ENCODE peak calls at places on chromosomes 7 and 10, in ten cellular contexts. One of them, this sample, is unnamed.

GRCh38 chr7:93719546-93719945 is 145.0 kb upstream of the CALCR start:
- DNase-seq in stimulated activated effector memory CD8-positive, alpha-beta T cell treated with anti-CD3 and anti-CD28 coated beads, Interleukin-12 subunit alpha, Interleukin-12 subunit beta, amount 100 ng/mL, for 72 hours: no peak
- DNase-seq in SHP77 treated with DMSO at 0.1 percent for 48 hours: no peak
- DNase-seq in Daoy: peak
- DNase-seq in caudate nucleus: no peak
- DNase-seq in cardiac muscle cell: peak
- DNase-seq in endothelial cell: no peak
- DNase-seq in AG04450: no peak
- DNase-seq in NCI-H2081 treated with DMSO at 0.1 percent for 48 hours: no peak
- DNase-seq in left cardiac atrium: no peak
- DNase-seq in this sample: no peak

GRCh38 chr10:4686644-4686996 is 139.4 kb upstream of the AKR1E2 start:
- DNase-seq in NCI-H2081 treated with DMSO at 0.1 percent for 48 hours: no peak
- DNase-seq in AG04450: no peak
- DNase-seq in stimulated activated effector memory CD8-positive, alpha-beta T cell treated with anti-CD3 and anti-CD28 coated beads, Interleukin-12 subunit alpha, Interleukin-12 subunit beta, amount 100 ng/mL, for 72 hours: no peak
- DNase-seq in left cardiac atrium: no peak
- DNase-seq in Daoy: peak
- DNase-seq in endothelial cell: no peak
- DNase-seq in cardiac muscle cell: peak
- DNase-seq in SHP77 treated with DMSO at 0.1 percent for 48 hours: no peak
- DNase-seq in caudate nucleus: no peak
- DNase-seq in this sample: no peak

GRCh38 chr10:33743429-33743857 is 409.0 kb upstream of the NRP1 start:
- DNase-seq in left cardiac atrium: no peak
- DNase-seq in endothelial cell: no peak
- DNase-seq in NCI-H2081 treated with DMSO at 0.1 percent for 48 hours: no peak
- DNase-seq in AG04450: no peak
- DNase-seq in caudate nucleus: no peak
- DNase-seq in Daoy: no peak
- DNase-seq in stimulated activated effector memory CD8-positive, alpha-beta T cell treated with anti-CD3 and anti-CD28 coated beads, Interleukin-12 subunit alpha, Interleukin-12 subunit beta, amount 100 ng/mL, for 72 hours: no peak
- DNase-seq in SHP77 treated with DMSO at 0.1 percent for 48 hours: no peak
- DNase-seq in cardiac muscle cell: no peak
- DNase-seq in this sample: no peak

GRCh38 chr10:114876602-114877300 is 55.2 kb downstream of the FHIP2A start:
- DNase-seq in NCI-H2081 treated with DMSO at 0.1 percent for 48 hours: no peak
- DNase-seq in endothelial cell: peak
- DNase-seq in left cardiac atrium: peak
- DNase-seq in SHP77 treated with DMSO at 0.1 percent for 48 hours: peak
- DNase-seq in stimulated activated effector memory CD8-positive, alpha-beta T cell treated with anti-CD3 and anti-CD28 coated beads, Interleukin-12 subunit alpha, Interleukin-12 subunit beta, amount 100 ng/mL, for 72 hours: peak
- DNase-seq in AG04450: no peak
- DNase-seq in cardiac muscle cell: peak
- DNase-seq in caudate nucleus: peak
- DNase-seq in Daoy: peak
- DNase-seq in this sample: peak

GRCh38 chr7:147997636-147998035 is 592.9 kb upstream of the C7orf33 start:
- DNase-seq in cardiac muscle cell: no peak
- DNase-seq in caudate nucleus: no peak
- DNase-seq in left cardiac atrium: no peak
- DNase-seq in NCI-H2081 treated with DMSO at 0.1 percent for 48 hours: no peak
- DNase-seq in endothelial cell: no peak
- DNase-seq in Daoy: no peak
- DNase-seq in SHP77 treated with DMSO at 0.1 percent for 48 hours: no peak
- DNase-seq in stimulated activated effector memory CD8-positive, alpha-beta T cell treated with anti-CD3 and anti-CD28 coated beads, Interleukin-12 subunit alpha, Interleukin-12 subunit beta, amount 100 ng/mL, for 72 hours: no peak
- DNase-seq in AG04450: no peak
- DNase-seq in this sample: no peak

GRCh38 chr7:116672596-116673503 is 854 bp downstream of the MET start:
- DNase-seq in NCI-H2081 treated with DMSO at 0.1 percent for 48 hours: no peak
- DNase-seq in endothelial cell: no peak
- DNase-seq in AG04450: no peak
- DNase-seq in cardiac muscle cell: peak
- DNase-seq in stimulated activated effector memory CD8-positive, alpha-beta T cell treated with anti-CD3 and anti-CD28 coated beads, Interleukin-12 subunit alpha, Interleukin-12 subunit beta, amount 100 ng/mL, for 72 hours: no peak
- DNase-seq in SHP77 treated with DMSO at 0.1 percent for 48 hours: no peak
- DNase-seq in caudate nucleus: no peak
- DNase-seq in left cardiac atrium: peak
- DNase-seq in Daoy: peak
- DNase-seq in this sample: peak

GRCh38 chr7:106381252-106381651 is 96.5 kb upstream of the NAMPT start:
- DNase-seq in left cardiac atrium: no peak
- DNase-seq in cardiac muscle cell: no peak
- DNase-seq in Daoy: no peak
- DNase-seq in caudate nucleus: no peak
- DNase-seq in NCI-H2081 treated with DMSO at 0.1 percent for 48 hours: no peak
- DNase-seq in AG04450: no peak
- DNase-seq in stimulated activated effector memory CD8-positive, alpha-beta T cell treated with anti-CD3 and anti-CD28 coated beads, Interleukin-12 subunit alpha, Interleukin-12 subunit beta, amount 100 ng/mL, for 72 hours: no peak
- DNase-seq in SHP77 treated with DMSO at 0.1 percent for 48 hours: no peak
- DNase-seq in endothelial cell: no peak
- DNase-seq in this sample: no peak

GRCh38 chr10:110209399-110209925 is 2.1 kb downstream of the MXI1 start:
- DNase-seq in AG04450: peak
- DNase-seq in SHP77 treated with DMSO at 0.1 percent for 48 hours: no peak
- DNase-seq in left cardiac atrium: peak
- DNase-seq in caudate nucleus: peak
- DNase-seq in Daoy: peak
- DNase-seq in NCI-H2081 treated with DMSO at 0.1 percent for 48 hours: no peak
- DNase-seq in stimulated activated effector memory CD8-positive, alpha-beta T cell treated with anti-CD3 and anti-CD28 coated beads, Interleukin-12 subunit alpha, Interleukin-12 subunit beta, amount 100 ng/mL, for 72 hours: no peak
- DNase-seq in endothelial cell: peak
- DNase-seq in cardiac muscle cell: peak
- DNase-seq in this sample: peak

GRCh38 chr7:106563466-106564150 is 97.3 kb downstream of the CCDC71L start:
- DNase-seq in left cardiac atrium: peak
- DNase-seq in SHP77 treated with DMSO at 0.1 percent for 48 hours: no peak
- DNase-seq in stimulated activated effector memory CD8-positive, alpha-beta T cell treated with anti-CD3 and anti-CD28 coated beads, Interleukin-12 subunit alpha, Interleukin-12 subunit beta, amount 100 ng/mL, for 72 hours: no peak
- DNase-seq in AG04450: no peak
- DNase-seq in endothelial cell: no peak
- DNase-seq in Daoy: no peak
- DNase-seq in caudate nucleus: no peak
- DNase-seq in NCI-H2081 treated with DMSO at 0.1 percent for 48 hours: no peak
- DNase-seq in cardiac muscle cell: peak
- DNase-seq in this sample: no peak

GRCh38 chr10:78830062-78830974 is 238.4 kb upstream of the ZMIZ1 start:
- DNase-seq in stimulated activated effector memory CD8-positive, alpha-beta T cell treated with anti-CD3 and anti-CD28 coated beads, Interleukin-12 subunit alpha, Interleukin-12 subunit beta, amount 100 ng/mL, for 72 hours: no peak
- DNase-seq in NCI-H2081 treated with DMSO at 0.1 percent for 48 hours: no peak
- DNase-seq in SHP77 treated with DMSO at 0.1 percent for 48 hours: no peak
- DNase-seq in caudate nucleus: no peak
- DNase-seq in left cardiac atrium: no peak
- DNase-seq in AG04450: peak
- DNase-seq in cardiac muscle cell: peak
- DNase-seq in Daoy: peak
- DNase-seq in endothelial cell: no peak
- DNase-seq in this sample: no peak

GRCh38 chr7:80318081-80318480 is 183.4 kb downstream of the GNAI1 start:
- DNase-seq in caudate nucleus: no peak
- DNase-seq in AG04450: no peak
- DNase-seq in Daoy: no peak
- DNase-seq in stimulated activated effector memory CD8-positive, alpha-beta T cell treated with anti-CD3 and anti-CD28 coated beads, Interleukin-12 subunit alpha, Interleukin-12 subunit beta, amount 100 ng/mL, for 72 hours: no peak
- DNase-seq in left cardiac atrium: no peak
- DNase-seq in SHP77 treated with DMSO at 0.1 percent for 48 hours: no peak
- DNase-seq in cardiac muscle cell: no peak
- DNase-seq in endothelial cell: no peak
- DNase-seq in NCI-H2081 treated with DMSO at 0.1 percent for 48 hours: no peak
- DNase-seq in this sample: no peak

GRCh38 chr7:50595538-50596102 is 30.4 kb upstream of the DDC start:
- DNase-seq in caudate nucleus: peak
- DNase-seq in cardiac muscle cell: peak
- DNase-seq in Daoy: peak
- DNase-seq in left cardiac atrium: peak
- DNase-seq in AG04450: peak
- DNase-seq in stimulated activated effector memory CD8-positive, alpha-beta T cell treated with anti-CD3 and anti-CD28 coated beads, Interleukin-12 subunit alpha, Interleukin-12 subunit beta, amount 100 ng/mL, for 72 hours: no peak
- DNase-seq in SHP77 treated with DMSO at 0.1 percent for 48 hours: peak
- DNase-seq in NCI-H2081 treated with DMSO at 0.1 percent for 48 hours: no peak
- DNase-seq in endothelial cell: peak
- DNase-seq in this sample: no peak

GRCh38 chr7:151129882-151130591 is 37.5 kb downstream of the GBX1 start:
- DNase-seq in AG04450: no peak
- DNase-seq in Daoy: no peak
- DNase-seq in SHP77 treated with DMSO at 0.1 percent for 48 hours: no peak
- DNase-seq in NCI-H2081 treated with DMSO at 0.1 percent for 48 hours: no peak
- DNase-seq in cardiac muscle cell: no peak
- DNase-seq in endothelial cell: no peak
- DNase-seq in stimulated activated effector memory CD8-positive, alpha-beta T cell treated with anti-CD3 and anti-CD28 coated beads, Interleukin-12 subunit alpha, Interleukin-12 subunit beta, amount 100 ng/mL, for 72 hours: no peak
- DNase-seq in caudate nucleus: no peak
- DNase-seq in left cardiac atrium: no peak
- DNase-seq in this sample: no peak

GRCh38 chr10:32298066-32298812 is 48.7 kb downstream of the EPC1 start:
- DNase-seq in left cardiac atrium: no peak
- DNase-seq in Daoy: no peak
- DNase-seq in NCI-H2081 treated with DMSO at 0.1 percent for 48 hours: no peak
- DNase-seq in endothelial cell: no peak
- DNase-seq in AG04450: peak
- DNase-seq in stimulated activated effector memory CD8-positive, alpha-beta T cell treated with anti-CD3 and anti-CD28 coated beads, Interleukin-12 subunit alpha, Interleukin-12 subunit beta, amount 100 ng/mL, for 72 hours: no peak
- DNase-seq in SHP77 treated with DMSO at 0.1 percent for 48 hours: no peak
- DNase-seq in caudate nucleus: no peak
- DNase-seq in cardiac muscle cell: peak
- DNase-seq in this sample: no peak

GRCh38 chr7:5595545-5596045 is 172.0 kb upstream of the TNRC18 start:
- DNase-seq in cardiac muscle cell: no peak
- DNase-seq in NCI-H2081 treated with DMSO at 0.1 percent for 48 hours: no peak
- DNase-seq in AG04450: no peak
- DNase-seq in stimulated activated effector memory CD8-positive, alpha-beta T cell treated with anti-CD3 and anti-CD28 coated beads, Interleukin-12 subunit alpha, Interleukin-12 subunit beta, amount 100 ng/mL, for 72 hours: no peak
- DNase-seq in Daoy: peak
- DNase-seq in SHP77 treated with DMSO at 0.1 percent for 48 hours: no peak
- DNase-seq in left cardiac atrium: no peak
- DNase-seq in caudate nucleus: peak
- DNase-seq in endothelial cell: no peak
- DNase-seq in this sample: no peak

GRCh38 chr10:44990965-44991364 is 9.8 kb upstream of the ZNF22 start:
- DNase-seq in caudate nucleus: no peak
- DNase-seq in cardiac muscle cell: no peak
- DNase-seq in NCI-H2081 treated with DMSO at 0.1 percent for 48 hours: no peak
- DNase-seq in stimulated activated effector memory CD8-positive, alpha-beta T cell treated with anti-CD3 and anti-CD28 coated beads, Interleukin-12 subunit alpha, Interleukin-12 subunit beta, amount 100 ng/mL, for 72 hours: no peak
- DNase-seq in Daoy: no peak
- DNase-seq in AG04450: no peak
- DNase-seq in SHP77 treated with DMSO at 0.1 percent for 48 hours: no peak
- DNase-seq in left cardiac atrium: no peak
- DNase-seq in endothelial cell: no peak
- DNase-seq in this sample: no peak

GRCh38 chr10:43262043-43262901 is 4.6 kb downstream of the RASGEF1A start:
- DNase-seq in NCI-H2081 treated with DMSO at 0.1 percent for 48 hours: no peak
- DNase-seq in cardiac muscle cell: no peak
- DNase-seq in SHP77 treated with DMSO at 0.1 percent for 48 hours: no peak
- DNase-seq in AG04450: no peak
- DNase-seq in endothelial cell: no peak
- DNase-seq in caudate nucleus: peak
- DNase-seq in stimulated activated effector memory CD8-positive, alpha-beta T cell treated with anti-CD3 and anti-CD28 coated beads, Interleukin-12 subunit alpha, Interleukin-12 subunit beta, amount 100 ng/mL, for 72 hours: no peak
- DNase-seq in Daoy: no peak
- DNase-seq in left cardiac atrium: no peak
- DNase-seq in this sample: no peak

GRCh38 chr10:72353963-72354355 is 760 bp downstream of the DNAJB12 start:
- DNase-seq in endothelial cell: peak
- DNase-seq in Daoy: no peak
- DNase-seq in AG04450: no peak
- DNase-seq in caudate nucleus: peak
- DNase-seq in left cardiac atrium: no peak
- DNase-seq in stimulated activated effector memory CD8-positive, alpha-beta T cell treated with anti-CD3 and anti-CD28 coated beads, Interleukin-12 subunit alpha, Interleukin-12 subunit beta, amount 100 ng/mL, for 72 hours: no peak
- DNase-seq in SHP77 treated with DMSO at 0.1 percent for 48 hours: no peak
- DNase-seq in cardiac muscle cell: peak
- DNase-seq in NCI-H2081 treated with DMSO at 0.1 percent for 48 hours: no peak
- DNase-seq in this sample: no peak

GRCh38 chr10:80664071-80664680 is 126.5 kb downstream of the SH2D4B start:
- DNase-seq in NCI-H2081 treated with DMSO at 0.1 percent for 48 hours: no peak
- DNase-seq in cardiac muscle cell: peak
- DNase-seq in Daoy: peak
- DNase-seq in stimulated activated effector memory CD8-positive, alpha-beta T cell treated with anti-CD3 and anti-CD28 coated beads, Interleukin-12 subunit alpha, Interleukin-12 subunit beta, amount 100 ng/mL, for 72 hours: peak
- DNase-seq in endothelial cell: peak
- DNase-seq in AG04450: no peak
- DNase-seq in caudate nucleus: peak
- DNase-seq in SHP77 treated with DMSO at 0.1 percent for 48 hours: no peak
- DNase-seq in left cardiac atrium: peak
- DNase-seq in this sample: peak

GRCh38 chr7:144006029-144006428 is 5.9 kb downstream of the OR6B1 start:
- DNase-seq in caudate nucleus: no peak
- DNase-seq in endothelial cell: no peak
- DNase-seq in left cardiac atrium: no peak
- DNase-seq in stimulated activated effector memory CD8-positive, alpha-beta T cell treated with anti-CD3 and anti-CD28 coated beads, Interleukin-12 subunit alpha, Interleukin-12 subunit beta, amount 100 ng/mL, for 72 hours: no peak
- DNase-seq in AG04450: no peak
- DNase-seq in NCI-H2081 treated with DMSO at 0.1 percent for 48 hours: no peak
- DNase-seq in SHP77 treated with DMSO at 0.1 percent for 48 hours: no peak
- DNase-seq in Daoy: no peak
- DNase-seq in cardiac muscle cell: no peak
- DNase-seq in this sample: no peak

GRCh38 chr7:134594877-134595276 is 46.0 kb downstream of the AKR1B15 start:
- DNase-seq in NCI-H2081 treated with DMSO at 0.1 percent for 48 hours: no peak
- DNase-seq in caudate nucleus: no peak
- DNase-seq in Daoy: no peak
- DNase-seq in AG04450: no peak
- DNase-seq in SHP77 treated with DMSO at 0.1 percent for 48 hours: no peak
- DNase-seq in cardiac muscle cell: no peak
- DNase-seq in endothelial cell: no peak
- DNase-seq in stimulated activated effector memory CD8-positive, alpha-beta T cell treated with anti-CD3 and anti-CD28 coated beads, Interleukin-12 subunit alpha, Interleukin-12 subunit beta, amount 100 ng/mL, for 72 hours: no peak
- DNase-seq in left cardiac atrium: no peak
- DNase-seq in this sample: no peak

GRCh38 chr10:21617267-21617666 is 83.2 kb downstream of the MLLT10 start:
- DNase-seq in Daoy: no peak
- DNase-seq in left cardiac atrium: no peak
- DNase-seq in NCI-H2081 treated with DMSO at 0.1 percent for 48 hours: no peak
- DNase-seq in stimulated activated effector memory CD8-positive, alpha-beta T cell treated with anti-CD3 and anti-CD28 coated beads, Interleukin-12 subunit alpha, Interleukin-12 subunit beta, amount 100 ng/mL, for 72 hours: no peak
- DNase-seq in endothelial cell: no peak
- DNase-seq in caudate nucleus: no peak
- DNase-seq in AG04450: no peak
- DNase-seq in cardiac muscle cell: peak
- DNase-seq in SHP77 treated with DMSO at 0.1 percent for 48 hours: no peak
- DNase-seq in this sample: no peak

GRCh38 chr7:156460861-156461632 is 179.5 kb upstream of the RNF32 start:
- DNase-seq in SHP77 treated with DMSO at 0.1 percent for 48 hours: no peak
- DNase-seq in NCI-H2081 treated with DMSO at 0.1 percent for 48 hours: no peak
- DNase-seq in stimulated activated effector memory CD8-positive, alpha-beta T cell treated with anti-CD3 and anti-CD28 coated beads, Interleukin-12 subunit alpha, Interleukin-12 subunit beta, amount 100 ng/mL, for 72 hours: no peak
- DNase-seq in Daoy: no peak
- DNase-seq in left cardiac atrium: no peak
- DNase-seq in cardiac muscle cell: no peak
- DNase-seq in AG04450: no peak
- DNase-seq in caudate nucleus: no peak
- DNase-seq in endothelial cell: no peak
- DNase-seq in this sample: no peak

GRCh38 chr10:21372651-21373410 is 152.7 kb downstream of the SKIDA1 start:
- DNase-seq in caudate nucleus: no peak
- DNase-seq in endothelial cell: no peak
- DNase-seq in SHP77 treated with DMSO at 0.1 percent for 48 hours: no peak
- DNase-seq in AG04450: peak
- DNase-seq in NCI-H2081 treated with DMSO at 0.1 percent for 48 hours: no peak
- DNase-seq in stimulated activated effector memory CD8-positive, alpha-beta T cell treated with anti-CD3 and anti-CD28 coated beads, Interleukin-12 subunit alpha, Interleukin-12 subunit beta, amount 100 ng/mL, for 72 hours: no peak
- DNase-seq in Daoy: peak
- DNase-seq in cardiac muscle cell: peak
- DNase-seq in left cardiac atrium: peak
- DNase-seq in this sample: no peak

GRCh38 chr7:127252736-127253288 is at the start of gene GRM8:
- DNase-seq in cardiac muscle cell: peak
- DNase-seq in SHP77 treated with DMSO at 0.1 percent for 48 hours: peak
- DNase-seq in endothelial cell: peak
- DNase-seq in NCI-H2081 treated with DMSO at 0.1 percent for 48 hours: no peak
- DNase-seq in caudate nucleus: peak
- DNase-seq in Daoy: peak
- DNase-seq in AG04450: no peak
- DNase-seq in left cardiac atrium: peak
- DNase-seq in stimulated activated effector memory CD8-positive, alpha-beta T cell treated with anti-CD3 and anti-CD28 coated beads, Interleukin-12 subunit alpha, Interleukin-12 subunit beta, amount 100 ng/mL, for 72 hours: no peak
- DNase-seq in this sample: peak

GRCh38 chr10:96511044-96511945 is 2.4 kb downstream of the TLL2 start:
- DNase-seq in AG04450: no peak
- DNase-seq in NCI-H2081 treated with DMSO at 0.1 percent for 48 hours: no peak
- DNase-seq in endothelial cell: peak
- DNase-seq in SHP77 treated with DMSO at 0.1 percent for 48 hours: no peak
- DNase-seq in Daoy: peak
- DNase-seq in cardiac muscle cell: peak
- DNase-seq in caudate nucleus: no peak
- DNase-seq in stimulated activated effector memory CD8-positive, alpha-beta T cell treated with anti-CD3 and anti-CD28 coated beads, Interleukin-12 subunit alpha, Interleukin-12 subunit beta, amount 100 ng/mL, for 72 hours: no peak
- DNase-seq in left cardiac atrium: no peak
- DNase-seq in this sample: no peak

GRCh38 chr7:143367972-143368371 is 5.5 kb upstream of the FAM131B start:
- DNase-seq in endothelial cell: no peak
- DNase-seq in Daoy: peak
- DNase-seq in caudate nucleus: no peak
- DNase-seq in cardiac muscle cell: no peak
- DNase-seq in left cardiac atrium: no peak
- DNase-seq in stimulated activated effector memory CD8-positive, alpha-beta T cell treated with anti-CD3 and anti-CD28 coated beads, Interleukin-12 subunit alpha, Interleukin-12 subunit beta, amount 100 ng/mL, for 72 hours: no peak
- DNase-seq in SHP77 treated with DMSO at 0.1 percent for 48 hours: peak
- DNase-seq in NCI-H2081 treated with DMSO at 0.1 percent for 48 hours: no peak
- DNase-seq in AG04450: no peak
- DNase-seq in this sample: no peak

GRCh38 chr10:128078136-128078969 is 47.9 kb downstream of the MKI67 start:
- DNase-seq in caudate nucleus: no peak
- DNase-seq in cardiac muscle cell: peak
- DNase-seq in SHP77 treated with DMSO at 0.1 percent for 48 hours: no peak
- DNase-seq in left cardiac atrium: no peak
- DNase-seq in NCI-H2081 treated with DMSO at 0.1 percent for 48 hours: no peak
- DNase-seq in endothelial cell: peak
- DNase-seq in stimulated activated effector memory CD8-positive, alpha-beta T cell treated with anti-CD3 and anti-CD28 coated beads, Interleukin-12 subunit alpha, Interleukin-12 subunit beta, amount 100 ng/mL, for 72 hours: no peak
- DNase-seq in Daoy: no peak
- DNase-seq in AG04450: peak
- DNase-seq in this sample: no peak

This sample was measured in hypothalamus.